ENCODE peak calls at places on chromosomes 4 and X, in six cellular contexts. Z is activated T-helper 9 cell treated with anti-CD3 and anti-CD28 coated beads, Interleukin-2, amount 50 U/mL, for 16 hours; G is NCI-H1417; D is right atrium auricular region; F is HFF-Myc; U is GM23248. V is an unnamed sample.

GRCh38 chrX:153762636-153763173 is 1.3 kb upstream of the PLXNB3 start:
- DNase-seq in Z (no peak), F (no peak), G (no peak), U (no peak), D (no peak), V (peak; percentile 54)

GRCh38 chr4:126465341-126465740 is 1150.6 kb downstream of the FAT4 start:
- DNase-seq in Z (no peak), F (no peak), D (no peak), U (peak; percentile 1), G (no peak), V (no peak)

GRCh38 chr4:142284402-142285221 is 561.5 kb downstream of the INPP4B start:
- DNase-seq in Z (no peak), U (no peak), F (no peak), G (no peak), D (no peak), V (no peak)

GRCh38 chrX:21374994-21375794 is 976 bp downstream of the CNKSR2 start:
- DNase-seq in Z (no peak), G (peak; percentile 74), U (no peak), D (no peak), F (no peak), V (no peak)

GRCh38 chrX:47232803-47233332 is at the start of gene USP11:
- DNase-seq in U (peak; percentile 57), G (peak; percentile 91), D (no peak), F (no peak), Z (peak; percentile 11), V (peak; percentile 78)

GRCh38 chr4:125155251-125155650 is 159.5 kb upstream of the FAT4 start:
- DNase-seq in D (no peak), Z (no peak), U (no peak), G (no peak), F (no peak), V (no peak)

GRCh38 chr4:107153228-107153627 is 117.1 kb upstream of the DKK2 start:
- DNase-seq in G (peak; percentile 28), F (no peak), Z (no peak), U (peak; percentile 33), D (no peak), V (no peak)

GRCh38 chr4:145812902-145813301 is 125.7 kb downstream of the ZNF827 start:
- DNase-seq in Z (no peak), U (no peak), F (no peak), G (no peak), D (no peak), V (no peak)

GRCh38 chrX:134734343-134735001 is 76.2 kb upstream of the PLAC1 start:
- DNase-seq in U (no peak), Z (no peak), F (peak; percentile 60), D (no peak), G (peak; percentile 59), V (no peak)

GRCh38 chr4:187666634-187667033 is 328.9 kb upstream of the ZFP42 start:
- DNase-seq in D (no peak), G (no peak), F (no peak), Z (no peak), U (peak; percentile 1), V (no peak)